ENCODE peak calls at places on chromosomes 6 and 20, in nine cellular contexts. O, A, U, P, S, L, V, Z and Q are unnamed samples.

GRCh38 chr6:166456360-166457156 is 73.8 kb upstream of the MPC1 start:
- DNase-seq in S (no peak), P (no peak), A (no peak), V (no peak), Z (no peak), O (no peak), U (peak; percentile 34), L (no peak), Q (peak; percentile 25)

GRCh38 chr20:48153523-48153922 is 368.2 kb upstream of the SULF2 start:
- DNase-seq in U (no peak), P (no peak), Z (no peak), O (no peak), A (no peak), L (no peak), S (no peak), V (no peak), Q (no peak)

GRCh38 chr6:46502486-46503119 is 11.4 kb upstream of the RCAN2 start:
- DNase-seq in L (no peak), O (no peak), U (no peak), A (no peak), Z (no peak), S (no peak), P (no peak), V (no peak), Q (no peak)

GRCh38 chr6:165871571-165871970 is 208.5 kb upstream of the PDE10A start:
- DNase-seq in P (no peak), U (no peak), S (no peak), A (no peak), L (no peak), Z (no peak), O (no peak), V (no peak), Q (no peak)

GRCh38 chr6:113893866-113894265 is 36.7 kb downstream of the MARCKS start:
- DNase-seq in L (no peak), O (no peak), S (no peak), A (no peak), U (no peak), Z (peak; percentile 35), V (no peak), P (no peak), Q (no peak)

GRCh38 chr6:146913842-146914562 is 290.2 kb upstream of the STXBP5 start:
- DNase-seq in Z (peak; percentile 98), P (no peak), V (no peak), L (peak; percentile 99), U (peak; percentile 100), S (peak; percentile 58), A (no peak), O (no peak), Q (peak; percentile 71)

GRCh38 chr20:50118203-50118602 is 5.3 kb upstream of the UBE2V1 start:
- DNase-seq in V (no peak), P (no peak), A (no peak), U (no peak), S (no peak), L (no peak), O (no peak), Z (no peak), Q (no peak)

GRCh38 chr6:32186496-32186840 is 2.4 kb upstream of the AGER start:
- DNase-seq in P (no peak), V (no peak), O (no peak), S (no peak), L (no peak), A (no peak), U (no peak), Z (no peak), Q (no peak)

GRCh38 chr6:162621246-162621645 is 106.3 kb downstream of the PRKN start:
- DNase-seq in Z (no peak), S (no peak), V (no peak), L (peak; percentile 73), U (peak; percentile 90), O (no peak), A (peak; percentile 15), P (no peak), Q (no peak)

GRCh38 chr20:35618372-35619131 is 2.9 kb downstream of the SPAG4 start:
- DNase-seq in Z (no peak), O (peak; percentile 15), A (peak; percentile 22), P (no peak), U (no peak), V (no peak), L (peak; percentile 40), S (no peak), Q (no peak)

GRCh38 chr6:51559059-51559458 is 528.4 kb downstream of the PKHD1 start:
- DNase-seq in O (no peak), Z (no peak), V (no peak), P (no peak), A (no peak), L (no peak), S (no peak), U (no peak), Q (no peak)